ENCODE peak calls at places on chromosomes 12 and 14, in seven cellular contexts. V is stimulated activated effector memory CD8-positive, alpha-beta T cell treated with anti-CD3 and anti-CD28 coated beads, Interleukin-12 subunit alpha, Interleukin-12 subunit beta, amount 100 ng/mL, for 72 hours; M is T-helper 22 cell; Q is renal cortical epithelial cell; F is naive thymus-derived CD8-positive, alpha-beta T cell; U is Daoy; J is lung microvascular endothelial cell. P is an unnamed sample.

GRCh38 chr14:49972840-49973239 is 80.0 kb downstream of the ARF6 start:
- DNase-seq in V (peak; percentile 69), M (peak; percentile 27), Q (peak; percentile 92), F (no peak), U (peak; percentile 92), J (peak; percentile 83), P (no peak)

GRCh38 chr14:95518045-95518751 is 1.7 kb upstream of the SYNE3 start:
- DNase-seq in V (no peak), M (no peak), Q (no peak), F (no peak), U (no peak), J (peak; percentile 44), P (no peak)

GRCh38 chr12:33427071-33427470 is 12.5 kb downstream of the SYT10 start:
- DNase-seq in V (no peak), M (no peak), Q (peak; percentile 1), F (no peak), U (no peak), J (no peak), P (no peak)

GRCh38 chr12:1022032-1022970 is 31.3 kb downstream of the ERC1 start:
- DNase-seq in V (no peak), M (no peak), Q (no peak), F (no peak), U (no peak), J (no peak), P (no peak)

GRCh38 chr12:132824053-132824452 is 4.6 kb downstream of the GOLGA3 start:
- DNase-seq in V (no peak), M (no peak), Q (peak; percentile 10), F (no peak), U (no peak), J (peak; percentile 35), P (no peak)

GRCh38 chr12:107990325-107990724 is 138.8 kb upstream of the WSCD2 start:
- DNase-seq in V (no peak), M (no peak), Q (peak; percentile 11), F (peak; percentile 15), U (peak; percentile 55), J (peak; percentile 34), P (no peak)

GRCh38 chr14:66206554-66206953 is 279.6 kb upstream of the CCDC196 start:
- DNase-seq in V (no peak), M (no peak), Q (no peak), F (no peak), U (no peak), J (no peak), P (no peak)

GRCh38 chr14:61690039-61690438 is 5.3 kb upstream of the HIF1A start:
- DNase-seq in V (no peak), M (no peak), Q (no peak), F (no peak), U (no peak), J (no peak), P (no peak)

GRCh38 chr12:45130881-45131281 is 80.0 kb upstream of the DBX2 start:
- DNase-seq in V (peak; percentile 59), M (no peak), Q (peak; percentile 58), F (peak; percentile 7), U (peak; percentile 61), J (peak; percentile 67), P (peak; percentile 1)

GRCh38 chr12:113793250-113793649 is 172.9 kb downstream of the RBM19 start:
- DNase-seq in V (no peak), M (no peak), Q (no peak), F (no peak), U (no peak), J (no peak), P (no peak)

GRCh38 chr12:51826881-51827280 is 21.6 kb downstream of the FIGNL2 start:
- DNase-seq in V (no peak), M (no peak), Q (peak; percentile 31), F (no peak), U (no peak), J (no peak), P (no peak)

GRCh38 chr12:114404451-114405198 is 1.3 kb downstream of the TBX5 start:
- DNase-seq in V (no peak), M (no peak), Q (no peak), F (no peak), U (peak; percentile 59), J (no peak), P (no peak)

GRCh38 chr14:100012478-100012925 is 52.7 kb upstream of the EVL start:
- DNase-seq in V (no peak), M (no peak), Q (peak; percentile 78), F (no peak), U (no peak), J (no peak), P (no peak)

GRCh38 chr14:45085004-45085403 is 1.1 kb downstream of the PRPF39 start:
- DNase-seq in V (no peak), M (no peak), Q (peak; percentile 50), F (no peak), U (no peak), J (peak; percentile 22), P (no peak)

GRCh38 chr14:63174760-63175191 is 29.5 kb upstream of the RHOJ start:
- DNase-seq in V (no peak), M (no peak), Q (peak; percentile 38), F (no peak), U (peak; percentile 78), J (peak; percentile 86), P (no peak)

GRCh38 chr12:56724989-56725722 is at the start of gene NACA:
- DNase-seq in V (peak; percentile 97), M (peak; percentile 98), Q (peak; percentile 94), F (peak; percentile 97), U (peak; percentile 99), J (peak; percentile 99), P (peak; percentile 96)

GRCh38 chr14:74476607-74477006 is 16.5 kb downstream of the NPC2 start:
- DNase-seq in V (no peak), M (no peak), Q (no peak), F (no peak), U (no peak), J (no peak), P (no peak)

GRCh38 chr12:25025951-25026490 is 77.1 kb upstream of the BCAT1 start:
- DNase-seq in V (no peak), M (no peak), Q (no peak), F (no peak), U (no peak), J (no peak), P (no peak)

GRCh38 chr12:78938341-78939084 is 73.9 kb downstream of the SYT1 start:
- DNase-seq in V (no peak), M (no peak), Q (no peak), F (no peak), U (no peak), J (no peak), P (no peak)

GRCh38 chr14:27181304-27181703 is 583.5 kb upstream of the NOVA1 start:
- DNase-seq in V (no peak), M (no peak), Q (no peak), F (no peak), U (no peak), J (no peak), P (no peak)

GRCh38 chr12:105672576-105672975 is 342.1 kb downstream of the C12orf75 start:
- DNase-seq in V (no peak), M (no peak), Q (no peak), F (no peak), U (no peak), J (peak; percentile 16), P (no peak)

GRCh38 chr14:69328765-69329164 is 68.8 kb downstream of the GALNT16 start:
- DNase-seq in V (no peak), M (no peak), Q (no peak), F (no peak), U (no peak), J (no peak), P (no peak)

GRCh38 chr14:79745046-79745445 is 466.3 kb downstream of the DIO2 start:
- DNase-seq in V (no peak), M (no peak), Q (no peak), F (no peak), U (no peak), J (no peak), P (no peak)

GRCh38 chr14:59097681-59098080 is 90.8 kb upstream of the DAAM1 start:
- DNase-seq in V (no peak), M (no peak), Q (no peak), F (no peak), U (no peak), J (no peak), P (no peak)

GRCh38 chr12:130677957-130678558 is 38.0 kb downstream of the RIMBP2 start:
- DNase-seq in V (no peak), M (no peak), Q (no peak), F (no peak), U (no peak), J (no peak), P (no peak)

GRCh38 chr14:83757896-83758295 is 1772.0 kb upstream of the FLRT2 start:
- DNase-seq in V (no peak), M (no peak), Q (no peak), F (no peak), U (no peak), J (no peak), P (no peak)

GRCh38 chr14:22487401-22487800 is 101.6 kb downstream of the DAD1 start:
- DNase-seq in V (no peak), M (no peak), Q (no peak), F (no peak), U (no peak), J (no peak), P (no peak)

GRCh38 chr12:132344181-132344580 is 14.8 kb upstream of the GALNT9 start:
- DNase-seq in V (no peak), M (no peak), Q (no peak), F (no peak), U (no peak), J (no peak), P (no peak)

GRCh38 chr12:65879878-65880277 is 55.6 kb downstream of the HMGA2 start:
- DNase-seq in V (no peak), M (no peak), Q (peak; percentile 94), F (no peak), U (peak; percentile 75), J (peak; percentile 72), P (no peak)

GRCh38 chr12:84891106-84891838 is 21.3 kb downstream of the SLC6A15 start:
- DNase-seq in V (no peak), M (no peak), Q (no peak), F (no peak), U (no peak), J (peak; percentile 66), P (no peak)

GRCh38 chr12:91774471-91774921 is 371.1 kb downstream of the BTG1 start:
- DNase-seq in V (no peak), M (no peak), Q (peak; percentile 36), F (no peak), U (peak; percentile 18), J (peak; percentile 8), P (no peak)

GRCh38 chr12:42125372-42125767 is 19.3 kb downstream of the GXYLT1 start:
- DNase-seq in V (no peak), M (no peak), Q (no peak), F (no peak), U (no peak), J (no peak), P (no peak)

P was measured in T follicular helper cell.